ENCODE peak calls at places on chromosome 20, in four cellular contexts. Y is heart right ventricle, K is fibroblast of lung, J is endothelial cell of umbilical vein. C is an unnamed sample. For H3K4me1, the result is how much of the 10 kb centered on the place peaks cover.

GRCh38 chr20:45432294-45432693 is 16.4 kb downstream of the PIGT start:
- DNase-seq in Y (no peak), K (no peak), J (peak), C (no peak)

GRCh38 chr20:10076126-10077080 is 41.6 kb downstream of the ANKEF1 start:
- DNase-seq in Y (no peak), K (peak), J (peak), C (no peak)

GRCh38 chr20:40144581-40144980 is 544.5 kb downstream of the MAFB start:
- DNase-seq in Y (no peak), K (no peak), J (no peak), C (no peak)

GRCh38 chr20:19289451-19289850 is 77.0 kb downstream of the SLC24A3 start:
- DNase-seq in Y (no peak), K (no peak), J (no peak), C (no peak)

GRCh38 chr20:2299301-2299700 is 3.5 kb downstream of the TGM3 start:
- DNase-seq in Y (no peak), K (no peak), J (no peak), C (no peak)

GRCh38 chr20:55067158-55067825 is 591.9 kb downstream of the DOK5 start:
- DNase-seq in Y (no peak), K (no peak), J (peak), C (no peak)

GRCh38 chr20:1317545-1318255 is 11.2 kb downstream of the SDCBP2 start:
- DNase-seq in Y (no peak), K (peak), J (no peak), C (no peak)

GRCh38 chr20:23641936-23642751 is 4.4 kb upstream of the CST3 start:
- DNase-seq in Y (no peak), K (peak), J (peak), C (no peak)

GRCh38 chr20:21981607-21982344 is 276.3 kb downstream of the PAX1 start:
- DNase-seq in Y (peak), K (peak), J (no peak), C (no peak)

GRCh38 chr20:19886666-19887288 is 128.7 kb downstream of the RIN2 start:
- DNase-seq in Y (no peak), K (no peak), J (no peak), C (no peak)

GRCh38 chr20:44089987-44090674 is 96.9 kb downstream of the JPH2 start:
- DNase-seq in Y (no peak), K (peak), J (peak), C (no peak)

GRCh38 chr20:11626551-11626950 is 291.1 kb upstream of the BTBD3 start:
- DNase-seq in Y (no peak), K (no peak), J (no peak), C (no peak)

GRCh38 chr20:64119681-64120341 is 12.4 kb upstream of the NPBWR2 start:
- DNase-seq in Y (no peak), K (peak), J (peak), C (no peak)

GRCh38 chr20:10603378-10603777 is 70.4 kb downstream of the JAG1 start:
- DNase-seq in Y (no peak), K (no peak), J (no peak), C (no peak)

GRCh38 chr20:33796907-33797544 is 14.1 kb upstream of the CHMP4B start:
- DNase-seq in Y (no peak), K (no peak), J (no peak), C (no peak)

GRCh38 chr20:13220857-13221297 is at the start of gene ISM1:
- DNase-seq in Y (no peak), K (no peak), J (no peak), C (peak)

GRCh38 chr20:676315-676937 is 824 bp upstream of the SCRT2 start:
- DNase-seq in Y (peak), K (no peak), J (no peak), C (no peak)

GRCh38 chr20:32743237-32744112 is at the start of gene COMMD7:
- DNase-seq in Y (peak), K (peak), J (peak), C (no peak)

GRCh38 chr20:41895216-41895615 is 277.0 kb upstream of the CHD6 start:
- DNase-seq in Y (no peak), K (no peak), J (no peak), C (no peak)
- H3K4me1 ChIP-seq in Y (under half), K (under half), J (under half), C (under half)

GRCh38 chr20:51800132-51800721 is 2.1 kb downstream of the SALL4 start:
- DNase-seq in Y (peak), K (peak), J (peak), C (no peak)
- H3K27ac ChIP-seq in Y (no peak), K (no peak), J (no peak), C (no peak)

GRCh38 chr20:53020376-53020775 is 48.2 kb downstream of the TSHZ2 start:
- DNase-seq in Y (no peak), K (no peak), J (no peak), C (no peak)
- H3K4me1 ChIP-seq in Y (under half), K (under half), J (under half), C (under half)

DNA sequence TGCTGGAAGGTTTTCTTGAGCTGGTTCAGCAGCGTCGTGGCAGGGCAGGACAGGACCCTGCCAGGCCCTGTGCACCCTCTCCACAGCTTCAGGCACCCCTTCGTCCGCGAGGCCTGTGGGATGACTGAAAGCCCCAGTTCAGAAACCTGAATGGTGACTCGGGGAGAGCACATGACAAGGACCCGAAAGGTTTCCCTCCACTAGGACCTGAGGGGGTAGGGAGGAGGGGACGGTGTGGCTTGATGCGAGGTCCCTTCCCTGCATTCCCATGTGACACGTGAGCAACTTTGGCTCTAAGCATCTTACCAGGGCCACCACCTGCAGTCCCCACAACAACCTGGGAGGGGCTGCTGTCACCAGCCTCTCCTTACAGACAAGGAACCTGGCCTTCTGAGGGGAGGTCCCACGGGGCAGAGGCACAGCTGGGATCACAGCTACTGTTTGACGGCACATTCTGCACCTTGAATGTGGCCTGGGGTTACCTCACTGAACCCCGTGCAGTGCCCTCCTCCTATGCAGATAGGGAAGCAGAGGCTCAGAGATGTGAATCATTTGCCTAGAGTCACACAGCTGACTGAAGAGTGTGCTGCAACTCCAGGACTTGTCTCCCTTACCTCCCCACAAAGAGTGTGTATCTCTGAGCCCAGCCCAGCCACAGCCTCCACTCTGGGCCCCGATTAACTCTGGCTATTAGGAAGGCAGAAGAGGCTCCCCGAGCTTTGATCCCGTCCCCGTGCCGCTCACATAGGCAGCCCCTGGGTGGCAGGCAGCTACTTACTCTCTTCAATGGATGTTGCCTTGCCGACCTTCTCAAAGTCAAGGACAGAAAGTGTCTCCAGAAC is 84.6 kb downstream of the PTPN1 start:
- DNase-seq in Y (no peak), K (no peak), J (no peak), C (peak)
- H3K27ac ChIP-seq in Y (no peak), K (no peak), J (no peak), C (no peak)

C was measured in ascending aorta.